ENCODE peak calls at places on chromosomes 6 and 20, in eight cellular contexts. R is adipocyte, H is tibial artery, O is right cardiac atrium, S is esophagus squamous epithelium, W is thoracic aorta, F is kidney, M is body of pancreas. D is an unnamed sample.
A peak's percentile ranks its signal among the peaks of the same experiment; 100 is the strongest.

GRCh38 chr20:10240655-10241054 is 22.0 kb downstream of the SNAP25 start:
- DNase-seq in O (no peak), S (no peak), M (no peak), F (no peak), H (no peak), W (no peak), R (no peak), D (no peak)

GRCh38 chr6:16551466-16551865 is 209.8 kb downstream of the ATXN1 start:
- DNase-seq in R (no peak), O (no peak), W (no peak), H (no peak), F (no peak), S (no peak), M (no peak), D (no peak)

GRCh38 chr20:25051386-25052155 is 6.4 kb downstream of the ACSS1 start:
- DNase-seq in S (no peak), H (peak; percentile 12), M (no peak), R (no peak), F (no peak), W (no peak), O (no peak), D (peak; percentile 36)

GRCh38 chr20:20548527-20549266 is 163.7 kb downstream of the RALGAPA2 start:
- DNase-seq in R (no peak), W (no peak), H (no peak), O (no peak), M (peak; percentile 52), S (no peak), F (no peak), D (no peak)

GRCh38 chr6:66731310-66731709 is 1024.3 kb upstream of the EYS start:
- DNase-seq in M (no peak), R (no peak), F (no peak), W (no peak), O (no peak), H (no peak), S (no peak), D (no peak)

GRCh38 chr6:54614499-54615195 is 231.9 kb upstream of the FAM83B start:
- DNase-seq in O (no peak), W (no peak), R (no peak), S (no peak), F (no peak), M (no peak), H (no peak), D (no peak)

GRCh38 chr6:84074988-84075781 is 41.6 kb downstream of the MRAP2 start:
- DNase-seq in W (no peak), R (no peak), S (no peak), F (no peak), H (no peak), O (no peak), M (no peak), D (no peak)

GRCh38 chr20:17614176-17614811 is 44.4 kb downstream of the DSTN start:
- DNase-seq in H (peak; percentile 83), M (peak; percentile 88), F (peak; percentile 94), O (peak; percentile 89), S (no peak), W (no peak), R (peak; percentile 19), D (no peak)

GRCh38 chr6:79038061-79038460 is 40.0 kb downstream of the PHIP start:
- DNase-seq in W (no peak), O (no peak), R (no peak), H (no peak), M (no peak), S (no peak), F (no peak), D (no peak)

GRCh38 chr20:10536531-10536930 is 101.4 kb downstream of the SLX4IP start:
- DNase-seq in H (no peak), F (no peak), W (no peak), O (no peak), S (no peak), M (peak; percentile 85), R (peak; percentile 57), D (peak; percentile 56)

GRCh38 chr6:1009041-1009440 is 302.9 kb upstream of the FOXQ1 start:
- DNase-seq in F (no peak), S (no peak), W (no peak), H (no peak), O (no peak), M (no peak), R (no peak), D (no peak)

GRCh38 chr20:33693741-33694645 is 7.8 kb upstream of the E2F1 start:
- DNase-seq in S (no peak), W (no peak), O (peak; percentile 75), F (no peak), R (no peak), M (no peak), H (no peak), D (no peak)

GRCh38 chr6:134097114-134097707 is 44.8 kb upstream of the SLC2A12 start:
- DNase-seq in O (peak; percentile 39), F (no peak), S (no peak), W (peak; percentile 10), H (peak; percentile 51), R (peak; percentile 92), M (peak; percentile 61), D (no peak)

GRCh38 chr20:53900380-53900999 is 169.9 kb downstream of the BCAS1 start:
- DNase-seq in O (no peak), M (no peak), S (no peak), W (no peak), H (no peak), F (no peak), R (peak; percentile 59), D (no peak)

GRCh38 chr6:137223370-137224131 is 4.4 kb upstream of the IFNGR1 start:
- DNase-seq in W (peak; percentile 51), H (peak; percentile 66), S (no peak), F (no peak), R (no peak), M (peak; percentile 36), O (peak; percentile 45), D (peak; percentile 52)

GRCh38 chr6:161228911-161229591 is 44.8 kb downstream of the AGPAT4 start:
- DNase-seq in O (no peak), H (no peak), F (no peak), S (no peak), M (no peak), W (no peak), R (peak; percentile 85), D (no peak)

GRCh38 chr6:165762125-165762524 is 99.1 kb upstream of the PDE10A start:
- DNase-seq in F (no peak), O (no peak), M (no peak), H (no peak), S (no peak), R (no peak), W (no peak), D (no peak)

GRCh38 chr6:111353914-111354464 is 129.0 kb downstream of the REV3L start:
- DNase-seq in S (no peak), M (no peak), O (no peak), H (no peak), F (no peak), R (peak; percentile 7), W (no peak), D (no peak)

GRCh38 chr6:34792605-34793500 is 970 bp downstream of the BLTP3A start:
- DNase-seq in F (no peak), W (no peak), M (peak; percentile 61), O (peak; percentile 33), R (peak; percentile 77), H (peak; percentile 56), S (no peak), D (peak; percentile 20)

GRCh38 chr6:80517525-80517924 is 411.1 kb downstream of the BCKDHB start:
- DNase-seq in H (no peak), M (no peak), R (no peak), S (no peak), F (no peak), O (no peak), W (no peak), D (no peak)

GRCh38 chr6:127176175-127176574 is 57.7 kb downstream of the RSPO3 start:
- DNase-seq in S (no peak), O (no peak), W (no peak), F (no peak), M (no peak), R (no peak), H (no peak), D (no peak)

GRCh38 chr6:35218021-35218420 is 4.3 kb downstream of the SCUBE3 start:
- DNase-seq in M (no peak), R (peak; percentile 40), O (no peak), S (no peak), H (no peak), W (no peak), F (no peak), D (no peak)

DNA sequence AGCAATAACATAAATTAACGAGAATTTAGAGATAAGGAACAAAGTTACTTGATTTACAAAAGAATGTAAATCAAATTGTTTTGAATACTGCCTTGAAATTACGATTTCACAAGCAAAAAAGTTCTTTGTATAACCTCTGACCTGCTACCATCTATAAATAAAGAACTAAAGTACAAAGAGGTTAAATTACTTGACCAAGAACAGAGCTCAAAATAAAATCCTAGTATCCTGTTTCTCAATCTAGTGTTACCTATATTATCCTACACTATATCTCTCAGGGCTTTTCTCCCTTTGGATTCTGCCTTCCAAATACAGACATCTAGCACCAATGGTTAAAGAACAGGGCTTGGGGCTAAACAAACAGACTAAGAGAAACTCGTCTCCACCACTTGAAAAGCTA is 43.8 kb downstream of the PLN start:
- DNase-seq in F (no peak), M (no peak), O (no peak), S (no peak), R (no peak), W (no peak), H (no peak), D (no peak)
- H3K4me1 ChIP-seq in F (peaks cover 12% of the 10 kb centered on the region), M (peaks cover 10% of the 10 kb centered on the region), O (peaks cover 6% of the 10 kb centered on the region), S (no peaks in the 10 kb centered on the region), R (peaks cover 20% of the 10 kb centered on the region), W (peaks cover 12% of the 10 kb centered on the region), H (peaks cover 4% of the 10 kb centered on the region), D (no peaks in the 10 kb centered on the region)

GRCh38 chr6:132190815-132191175 is 210.5 kb downstream of the MOXD1 start:
- DNase-seq in O (no peak), W (no peak), S (no peak), R (peak; percentile 75), H (no peak), M (no peak), F (no peak), D (no peak)
- H3K4me3 ChIP-seq in O (no peak overlapping the region), W (no peak overlapping the region), S (no peak overlapping the region), R (peak overlapping the region; percentile 54), H (no peak overlapping the region), M (no peak overlapping the region), F (no peak overlapping the region), D (no peak overlapping the region)

GRCh38 chr6:56693246-56693607 is 50.5 kb upstream of the DST start:
- DNase-seq in S (no peak), O (peak; percentile 88), R (peak; percentile 87), W (peak; percentile 38), M (peak; percentile 67), F (peak; percentile 94), H (peak; percentile 91), D (peak; percentile 93)
- H3K4me1 ChIP-seq in S (no peaks in the 10 kb centered on the region), O (no peaks in the 10 kb centered on the region), R (peaks cover 65% of the 10 kb centered on the region), W (peaks cover 50% of the 10 kb centered on the region), M (peaks cover 11% of the 10 kb centered on the region), F (no peaks in the 10 kb centered on the region), H (no peaks in the 10 kb centered on the region), D (no peaks in the 10 kb centered on the region)

DNA sequence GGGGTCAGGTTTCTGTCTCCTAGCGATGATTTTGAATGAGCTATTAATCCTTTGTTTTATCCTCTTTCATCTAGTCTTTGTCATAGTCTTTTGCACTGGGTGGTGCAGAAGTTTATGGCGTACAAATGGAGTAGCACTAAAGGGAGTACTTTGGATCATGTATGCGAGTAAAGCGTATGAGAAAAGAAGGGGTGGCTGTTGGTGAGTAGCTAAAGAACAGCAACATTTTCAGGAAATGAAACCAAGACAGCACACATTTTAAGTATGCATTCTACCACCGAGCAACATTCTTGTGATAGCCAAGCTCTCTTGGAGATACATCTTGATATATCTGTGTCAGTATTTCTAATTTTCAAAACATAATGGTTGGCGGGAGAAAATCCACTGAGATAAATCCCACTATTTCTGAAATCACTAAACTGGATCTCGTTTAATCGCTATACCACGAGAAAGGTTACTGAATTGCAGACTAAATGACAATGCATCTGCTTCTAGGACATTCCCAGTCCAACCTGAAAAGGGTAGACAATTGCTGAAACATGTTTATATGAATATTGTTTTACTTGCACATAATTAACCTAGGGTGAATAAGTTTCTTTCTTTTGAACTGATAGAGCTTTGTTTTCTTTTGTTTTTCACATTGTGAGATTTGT is 196.1 kb downstream of the TRIM27 start:
- DNase-seq in S (no peak), O (no peak), R (no peak), H (no peak), M (no peak), W (no peak), F (no peak), D (no peak)
- H3K4me3 ChIP-seq in S (no peak overlapping the region), O (no peak overlapping the region), R (peak overlapping the region; percentile 94), H (no peak overlapping the region), M (no peak overlapping the region), W (no peak overlapping the region), F (no peak overlapping the region), D (no peak overlapping the region)